ENCODE peak calls at places on chromosomes 13 and 19, in four cellular contexts. Z is brain microvascular endothelial cell, N is posterior vena cava, X is EL. R is an unnamed sample.

GRCh38 chr19:47341734-47342133 is 7.4 kb upstream of the DHX34 start:
- DNase-seq in Z (no peak), N (no peak), X (no peak), R (no peak)

GRCh38 chr13:21060063-21060826 is 1.1 kb downstream of the LATS2 start:
- DNase-seq in X (peak), N (peak), Z (no peak), R (no peak)

GRCh38 chr13:114130708-114131580 is 1.5 kb downstream of the RASA3 start:
- DNase-seq in Z (peak), X (peak), N (peak), R (peak)

GRCh38 chr13:23427342-23428182 is 5.9 kb downstream of the SACS start:
- DNase-seq in N (peak), X (peak), Z (peak), R (peak)

GRCh38 chr19:3721131-3721899 is 13.1 kb downstream of the TJP3 start:
- DNase-seq in Z (peak), X (peak), N (peak), R (peak)

GRCh38 chr13:100673831-100674362 is 698 bp downstream of the TMTC4 start:
- DNase-seq in X (peak), Z (peak), N (no peak), R (peak)

GRCh38 chr19:57914517-57914916 is 1.9 kb downstream of the ZNF417 start:
- DNase-seq in N (no peak), Z (no peak), X (no peak), R (no peak)

GRCh38 chr13:33678906-33679657 is 138.9 kb upstream of the RFC3 start:
- DNase-seq in N (peak), Z (peak), X (no peak), R (peak)

GRCh38 chr19:41194157-41194552 is 1.1 kb downstream of the CYP2S1 start:
- DNase-seq in Z (no peak), N (no peak), X (no peak), R (no peak)

GRCh38 chr13:110907951-110908898 is 6.6 kb downstream of the ANKRD10 start:
- DNase-seq in X (no peak), N (no peak), Z (no peak), R (peak)

GRCh38 chr13:71260246-71260645 is 606.8 kb downstream of the DACH1 start:
- DNase-seq in N (no peak), Z (no peak), X (no peak), R (no peak)

GRCh38 chr13:29583073-29583785 is 12.3 kb downstream of the SLC7A1 start:
- DNase-seq in N (no peak), Z (peak), X (peak), R (peak)

GRCh38 chr13:20312292-20312691 is 80.2 kb upstream of the GJB6 start:
- DNase-seq in Z (no peak), X (no peak), N (no peak), R (no peak)

GRCh38 chr19:48807590-48808308 is 3.1 kb downstream of the BCAT2 start:
- DNase-seq in X (no peak), Z (no peak), N (no peak), R (no peak)

GRCh38 chr19:50290775-50291174 is 38.4 kb downstream of the KCNC3 start:
- DNase-seq in N (peak), X (no peak), Z (no peak), R (no peak)

GRCh38 chr13:105465251-105465650 is 1070.2 kb downstream of the EFNB2 start:
- DNase-seq in Z (no peak), N (no peak), X (no peak), R (no peak)

GRCh38 chr19:35811317-35812219 is 1.1 kb downstream of the PRODH2 start:
- DNase-seq in Z (no peak), N (no peak), X (no peak), R (no peak)

R was measured in H4.